ENCODE peak calls at places on chromosome 2, in seven cellular contexts. D is lung; U is GM12865; A is psoas muscle; O is fibroblast of lung; M is epithelial cell of proximal tubule; I is CD4-positive, CD25-positive, alpha-beta regulatory T cell. C is an unnamed sample.

GRCh38 chr2:239946570-239947311 is 78.4 kb downstream of the NDUFA10 start:
- DNase-seq in D (no peak), U (no peak), A (peak; percentile 31), O (no peak), M (no peak), I (no peak), C (peak; percentile 20)

GRCh38 chr2:236177604-236177966 is 9.4 kb upstream of the GBX2 start:
- DNase-seq in D (no peak), U (peak; percentile 10), A (peak; percentile 80), O (no peak), M (no peak), I (no peak), C (peak; percentile 78)

GRCh38 chr2:15602393-15602792 is 10.7 kb downstream of the DDX1 start:
- DNase-seq in D (no peak), U (no peak), A (no peak), O (no peak), M (no peak), I (no peak), C (no peak)

GRCh38 chr2:213545964-213546363 is 261.7 kb downstream of the SPAG16 start:
- DNase-seq in D (no peak), U (no peak), A (no peak), O (no peak), M (no peak), I (no peak), C (no peak)

GRCh38 chr2:241315879-241316700 is at the start of gene SEPTIN2:
- DNase-seq in D (peak; percentile 80), U (no peak), A (no peak), O (peak; percentile 52), M (no peak), I (peak; percentile 83), C (peak; percentile 92)

GRCh38 chr2:134683561-134684112 is 35.2 kb downstream of the TMEM163 start:
- DNase-seq in D (no peak), U (peak; percentile 28), A (no peak), O (peak; percentile 29), M (no peak), I (no peak), C (no peak)

GRCh38 chr2:182616471-182617393 is 99.3 kb upstream of the DNAJC10 start:
- DNase-seq in D (no peak), U (no peak), A (no peak), O (peak; percentile 90), M (peak; percentile 54), I (no peak), C (no peak)

GRCh38 chr2:83055338-83056010 is 1403.6 kb downstream of the SUCLG1 start:
- DNase-seq in D (no peak), U (no peak), A (no peak), O (peak; percentile 86), M (peak; percentile 48), I (no peak), C (no peak)

GRCh38 chr2:37560863-37561614 is 110.4 kb downstream of the CDC42EP3 start:
- DNase-seq in D (no peak), U (no peak), A (no peak), O (peak; percentile 50), M (no peak), I (no peak), C (no peak)
- H3K4me3 ChIP-seq in D (no peak overlapping the region), U (no peak overlapping the region), A (no peak overlapping the region), O (no peak overlapping the region), M (no peak overlapping the region), I (no peak overlapping the region), C (no peak overlapping the region)

DNA sequence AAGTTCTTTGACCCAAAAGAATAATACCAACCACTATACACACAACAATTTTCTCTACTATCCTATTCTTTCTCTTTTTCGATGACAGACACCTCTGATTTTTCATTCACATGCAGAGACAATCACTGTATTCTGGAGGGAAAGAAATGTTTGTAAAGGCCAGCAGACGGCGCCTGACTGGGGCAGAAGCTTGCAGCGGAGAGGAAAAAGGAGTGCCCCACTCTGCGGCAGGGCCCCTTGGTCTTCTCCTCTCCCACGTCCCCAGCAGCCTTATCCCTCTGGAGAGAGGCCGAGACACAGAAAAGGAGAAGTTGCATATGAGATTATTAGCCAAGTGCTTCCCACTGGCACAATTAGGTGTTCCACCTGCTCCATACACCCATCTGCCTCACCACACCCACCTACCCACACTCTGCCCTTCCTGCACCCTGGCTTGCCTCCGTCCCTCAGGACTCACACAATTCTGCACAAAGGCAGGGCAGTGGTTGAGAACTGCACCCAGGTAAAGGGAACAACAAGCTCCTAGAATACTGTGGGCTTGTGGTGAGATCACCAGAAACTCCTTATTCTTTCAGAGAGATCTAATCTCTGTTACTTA is 687.3 kb downstream of the NRXN1 start:
- DNase-seq in D (no peak), U (peak; percentile 2), A (no peak), O (no peak), M (no peak), I (no peak), C (peak; percentile 37)
- H3K4me3 ChIP-seq in D (no peak overlapping the region), U (no peak overlapping the region), A (no peak overlapping the region), O (no peak overlapping the region), M (no peak overlapping the region), I (no peak overlapping the region), C (no peak overlapping the region)

DNA sequence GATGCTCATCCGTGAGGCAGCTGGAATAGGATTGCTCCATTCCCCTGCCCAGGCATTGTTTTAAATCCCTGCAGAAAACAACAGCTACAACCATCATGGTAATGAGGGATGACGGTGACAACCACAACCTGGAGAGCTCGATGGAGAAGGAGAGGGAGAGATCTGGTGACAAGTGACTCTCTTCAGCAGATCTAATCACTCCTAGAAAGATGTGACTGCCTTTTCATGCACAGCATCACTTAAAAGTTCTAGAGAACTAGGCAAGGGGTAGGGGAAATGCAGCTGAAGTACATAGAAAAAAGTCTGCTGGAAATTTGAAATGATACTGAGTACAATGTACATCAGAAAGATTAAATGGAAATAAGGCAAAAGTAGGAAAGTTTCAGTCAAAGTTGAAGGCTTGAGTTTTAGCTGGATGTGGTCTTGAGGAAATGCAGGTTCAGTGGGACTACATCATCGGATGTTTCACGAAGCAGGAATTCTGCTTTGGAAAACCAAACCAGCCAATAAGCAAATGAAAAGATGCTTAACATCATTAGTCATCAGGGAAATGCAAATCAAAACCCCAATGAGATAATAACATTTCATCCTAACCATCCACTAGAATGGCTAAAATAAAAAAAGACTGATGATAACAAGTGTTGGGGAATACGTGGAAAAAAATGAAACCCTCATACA is 6.8 kb upstream of the ARHGAP25 start:
- DNase-seq in D (no peak), U (no peak), A (no peak), O (peak; percentile 93), M (no peak), I (no peak), C (no peak)
- H3K4me3 ChIP-seq in D (no peak overlapping the region), U (no peak overlapping the region), A (no peak overlapping the region), O (no peak overlapping the region), M (no peak overlapping the region), I (peak overlapping the region; percentile 54), C (no peak overlapping the region)

DNA sequence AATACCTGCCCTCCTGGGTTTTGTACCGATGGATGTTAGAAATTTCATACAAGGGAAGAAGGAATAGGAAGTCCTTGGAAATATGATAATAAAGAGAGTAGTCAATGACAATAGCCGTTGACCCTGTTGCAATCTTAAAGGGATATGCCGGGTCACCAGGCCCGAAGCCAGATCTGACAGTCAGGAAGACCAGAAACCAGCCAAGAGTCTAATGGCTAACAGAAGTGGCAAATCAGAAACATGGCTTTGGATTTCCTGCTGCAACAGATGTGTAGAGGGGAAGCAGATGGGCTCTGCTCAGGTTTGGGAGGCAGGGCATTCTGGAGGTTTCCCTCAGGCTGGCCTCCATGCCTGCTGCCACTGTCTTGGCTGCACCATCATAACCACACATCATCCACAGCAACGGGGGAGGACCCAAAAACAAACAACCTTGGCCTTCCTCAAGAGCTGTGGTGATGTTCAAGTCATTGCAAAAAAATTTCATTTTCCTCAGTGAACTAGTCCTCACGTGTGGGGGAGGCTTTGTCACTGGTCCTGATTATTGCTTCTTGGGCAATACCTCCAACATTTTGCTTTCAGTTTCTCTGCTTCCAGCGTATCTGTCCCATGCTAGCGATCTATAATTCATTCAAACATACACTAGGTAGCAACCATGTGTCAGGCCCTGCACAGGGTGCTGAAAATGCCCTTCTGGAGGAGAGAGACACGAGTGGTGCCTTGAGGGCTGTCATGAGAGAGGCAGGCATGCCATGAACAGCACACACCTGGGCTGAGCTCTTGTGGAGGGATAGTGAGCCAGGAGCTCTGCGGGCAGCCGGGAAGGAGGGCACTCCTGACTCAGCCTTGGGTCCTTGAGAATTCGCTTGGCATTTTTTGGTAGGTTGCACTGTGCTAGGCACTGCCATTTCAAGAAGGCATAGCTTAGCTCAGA is 48.2 kb upstream of the LGALSL start:
- DNase-seq in D (no peak), U (no peak), A (peak; percentile 73), O (peak; percentile 67), M (no peak), I (no peak), C (peak; percentile 78)
- H3K4me3 ChIP-seq in D (no peak overlapping the region), U (no peak overlapping the region), A (no peak overlapping the region), O (no peak overlapping the region), M (no peak overlapping the region), I (no peak overlapping the region), C (no peak overlapping the region)

GRCh38 chr2:216343221-216343985 is 28.9 kb downstream of the MARCHF4 start:
- DNase-seq in D (no peak), U (no peak), A (no peak), O (no peak), M (no peak), I (no peak), C (no peak)

GRCh38 chr2:216339456-216340279 is 32.6 kb downstream of the MARCHF4 start:
- DNase-seq in D (no peak), U (no peak), A (no peak), O (peak; percentile 80), M (no peak), I (no peak), C (peak; percentile 72)

GRCh38 chr2:216341151-216341550 is 31.1 kb downstream of the MARCHF4 start:
- DNase-seq in D (no peak), U (no peak), A (no peak), O (peak; percentile 69), M (no peak), I (no peak), C (no peak)

GRCh38 chr2:216344206-216344957 is 27.9 kb downstream of the MARCHF4 start:
- DNase-seq in D (no peak), U (no peak), A (no peak), O (peak; percentile 36), M (no peak), I (no peak), C (no peak)

DNA sequence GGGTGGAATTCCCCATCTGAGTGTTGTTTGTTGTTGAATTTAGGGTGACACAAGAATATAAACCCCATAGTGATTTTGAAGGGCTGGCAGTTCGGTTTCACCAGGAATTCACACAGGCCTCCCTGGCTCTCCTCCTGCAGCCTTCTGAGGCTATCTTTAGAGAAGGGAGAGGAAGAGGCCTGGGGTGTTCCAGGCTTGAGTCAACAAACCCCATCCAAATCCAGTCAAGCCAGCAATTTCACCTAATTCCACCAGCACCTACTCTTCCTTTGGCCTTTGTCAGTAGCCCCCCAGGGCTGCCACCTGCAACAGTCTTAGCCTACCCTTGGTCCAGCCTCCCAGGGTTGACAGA is 32.0 kb downstream of the MARCHF4 start:
- DNase-seq in D (no peak), U (no peak), A (no peak), O (no peak), M (no peak), I (no peak), C (peak; percentile 25)
- H3K4me3 ChIP-seq in D (no peak overlapping the region), U (no peak overlapping the region), A (no peak overlapping the region), O (no peak overlapping the region), M (no peak overlapping the region), I (no peak overlapping the region), C (no peak overlapping the region)